ENCODE peak calls at places on chromosomes 7 and 10, in seven cellular contexts. I is pancreas; Q is SK-N-SH; O is cardiac muscle cell; U is CD4-positive, CD25-positive, alpha-beta regulatory T cell; R is uterus; J is A549. K is an unnamed sample.

GRCh38 chr10:94997763-94998174 is 59.3 kb downstream of the CYP2C9 start:
- DNase-seq in R (no peak), O (no peak), J (no peak), I (no peak), U (no peak), Q (no peak), K (peak; percentile 76)

GRCh38 chr7:54788664-54789063 is 29.7 kb upstream of the SEC61G start:
- DNase-seq in U (no peak), O (peak; percentile 87), J (peak; percentile 94), I (no peak), Q (peak; percentile 73), R (peak; percentile 43), K (peak; percentile 68)

GRCh38 chr7:25260862-25261454 is 32.7 kb upstream of the NPVF start:
- DNase-seq in Q (no peak), U (peak; percentile 57), O (peak; percentile 79), R (no peak), J (no peak), I (no peak), K (no peak)

GRCh38 chr7:17690030-17690429 is 250.3 kb downstream of the SNX13 start:
- DNase-seq in J (peak; percentile 33), O (peak; percentile 91), U (no peak), Q (no peak), I (no peak), R (no peak), K (no peak)

GRCh38 chr10:132448248-132448731 is 51.3 kb downstream of the PWWP2B start:
- DNase-seq in Q (peak; percentile 86), J (peak; percentile 91), O (peak; percentile 63), I (peak; percentile 88), R (peak; percentile 78), U (no peak), K (peak; percentile 69)

GRCh38 chr7:128849804-128850490 is 12.7 kb upstream of the ATP6V1F start:
- DNase-seq in R (no peak), O (no peak), J (no peak), I (no peak), U (no peak), Q (no peak), K (no peak)

GRCh38 chr7:80542398-80542797 is 30.5 kb upstream of the GNAT3 start:
- DNase-seq in R (no peak), U (no peak), O (peak; percentile 80), I (no peak), J (peak; percentile 69), Q (no peak), K (no peak)

GRCh38 chr7:87564290-87564963 is 36.3 kb downstream of the ABCB1 start:
- DNase-seq in R (no peak), U (no peak), I (peak; percentile 43), O (peak; percentile 3), Q (peak; percentile 25), J (peak; percentile 43), K (peak; percentile 60)

GRCh38 chr10:111093741-111094380 is 17.0 kb downstream of the ADRA2A start:
- DNase-seq in J (no peak), I (no peak), Q (no peak), R (no peak), O (peak; percentile 22), U (no peak), K (no peak)

DNA sequence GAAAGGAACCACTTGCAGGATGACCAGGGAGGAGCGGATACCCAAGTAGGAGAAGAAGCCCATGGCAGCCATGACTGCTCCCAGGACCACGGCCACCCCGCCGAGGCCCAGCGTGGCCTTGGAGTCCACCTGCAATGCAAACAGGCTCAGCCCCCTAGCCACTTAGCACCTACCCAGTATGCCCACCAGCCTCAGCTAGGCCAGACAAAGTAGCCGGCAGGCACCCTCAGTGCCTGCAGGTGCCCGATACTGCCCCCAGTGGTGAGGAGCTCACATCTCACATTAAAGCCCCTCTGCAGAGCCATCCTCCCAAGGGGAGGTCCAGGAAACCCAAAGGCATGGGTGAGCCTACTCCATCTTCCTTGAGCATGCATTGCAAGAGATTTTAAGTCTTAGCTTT is 6.6 kb downstream of the NPC1L1 start:
- DNase-seq in R (no peak), I (no peak), O (peak; percentile 46), Q (peak; percentile 89), J (peak; percentile 56), U (peak; percentile 33), K (peak; percentile 82)
- H3K27ac ChIP-seq in R (no peak overlapping the region), I (no peak overlapping the region), O (no peak overlapping the region), Q (no peak overlapping the region), J (no peak overlapping the region), U (no peak overlapping the region), K (no peak overlapping the region)

GRCh38 chr7:73905360-73905759 is 44.4 kb downstream of the TMEM270 start:
- DNase-seq in J (no peak), Q (peak; percentile 58), U (no peak), R (no peak), I (no peak), O (no peak), K (no peak)

GRCh38 chr7:73906874-73907273 is 45.9 kb downstream of the TMEM270 start:
- DNase-seq in R (no peak), O (no peak), J (no peak), U (no peak), I (no peak), Q (peak; percentile 20), K (no peak)

GRCh38 chr7:73908123-73908611 is 47.2 kb downstream of the TMEM270 start:
- DNase-seq in J (no peak), Q (peak; percentile 23), O (no peak), R (no peak), I (no peak), U (no peak), K (no peak)

GRCh38 chr7:73909051-73909941 is 48.3 kb downstream of the TMEM270 start:
- DNase-seq in Q (peak; percentile 16), R (no peak), O (no peak), J (no peak), I (no peak), U (no peak), K (no peak)

GRCh38 chr7:73907554-73908122 is 46.7 kb downstream of the TMEM270 start:
- DNase-seq in U (no peak), J (no peak), O (no peak), I (no peak), R (no peak), Q (no peak), K (no peak)
- H3K4me1 ChIP-seq in U (no peaks in the 10 kb centered on the region), J (no peaks in the 10 kb centered on the region), O (no peaks in the 10 kb centered on the region), I (no peaks in the 10 kb centered on the region), R (no peaks in the 10 kb centered on the region), Q (no peaks in the 10 kb centered on the region), K (no peaks in the 10 kb centered on the region)

GRCh38 chr7:130417215-130417614 is 23.6 kb downstream of the CEP41 start:
- DNase-seq in U (no peak), J (no peak), Q (no peak), O (peak; percentile 12), I (no peak), R (no peak), K (no peak)

GRCh38 chr7:130420943-130421578 is 19.8 kb downstream of the CEP41 start:
- DNase-seq in J (no peak), R (no peak), I (no peak), U (no peak), Q (no peak), O (peak; percentile 9), K (no peak)

GRCh38 chr7:130415019-130415418 is 25.8 kb downstream of the CEP41 start:
- DNase-seq in R (no peak), I (no peak), J (no peak), Q (no peak), O (no peak), U (no peak), K (no peak)

GRCh38 chr7:130419652-130420051 is 21.2 kb downstream of the CEP41 start:
- DNase-seq in I (no peak), O (no peak), R (no peak), J (no peak), Q (no peak), U (no peak), K (no peak)

GRCh38 chr7:130418306-130418705 is 22.5 kb downstream of the CEP41 start:
- DNase-seq in U (no peak), R (no peak), O (no peak), J (no peak), Q (no peak), I (no peak), K (no peak)
- H3K27ac ChIP-seq in U (no peak overlapping the region), R (no peak overlapping the region), O (no peak overlapping the region), J (no peak overlapping the region), Q (no peak overlapping the region), I (no peak overlapping the region), K (no peak overlapping the region)

DNA sequence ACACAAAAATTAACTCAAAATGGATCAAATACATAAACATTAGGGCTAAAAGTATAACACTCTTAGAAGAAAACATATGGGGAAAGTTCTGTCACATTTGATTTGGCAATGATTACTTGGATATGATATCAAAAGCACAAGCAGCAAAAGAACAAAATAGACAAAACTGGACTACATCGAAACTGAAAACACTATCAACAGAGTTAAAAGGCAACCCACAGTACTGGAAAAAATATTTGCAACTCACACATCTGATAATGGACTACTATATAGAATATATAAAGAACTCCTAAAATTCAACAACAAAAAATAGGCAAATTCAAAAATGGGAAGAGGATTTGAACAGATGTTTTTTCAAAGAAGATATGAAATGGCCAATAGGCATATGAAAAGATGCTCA is 51.0 kb downstream of the COA1 start:
- DNase-seq in J (no peak), Q (no peak), O (no peak), U (no peak), I (no peak), R (no peak), K (no peak)
- H3K4me1 ChIP-seq in J (peaks cover 22% of the 10 kb centered on the region), Q (no peaks in the 10 kb centered on the region), O (peaks cover 12% of the 10 kb centered on the region), U (peaks cover 17% of the 10 kb centered on the region), I (peaks cover 8% of the 10 kb centered on the region), R (peaks cover 5% of the 10 kb centered on the region), K (no peaks in the 10 kb centered on the region)

DNA sequence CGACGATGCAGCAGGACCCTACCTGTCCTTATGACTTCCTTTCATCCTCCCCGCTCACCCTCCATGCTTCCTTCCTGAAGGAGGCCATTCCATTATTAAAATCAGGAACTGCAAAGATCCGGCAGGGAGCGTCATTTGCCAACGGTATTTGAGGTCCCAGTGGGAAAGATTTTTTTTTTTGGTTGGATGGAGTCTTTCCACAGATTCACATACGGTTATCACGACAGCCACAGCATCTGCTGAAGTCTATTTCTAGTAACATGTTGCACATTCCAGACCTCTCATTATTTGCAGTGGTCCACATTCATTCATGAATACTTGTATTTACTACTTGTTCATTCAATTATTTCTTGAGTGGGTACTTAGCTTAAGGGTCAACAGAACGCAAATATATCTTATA is 94.7 kb upstream of the LYZL2 start:
- DNase-seq in J (no peak), Q (no peak), U (no peak), O (no peak), I (no peak), R (no peak), K (no peak)
- H3K27ac ChIP-seq in J (no peak overlapping the region), Q (no peak overlapping the region), U (no peak overlapping the region), O (no peak overlapping the region), I (no peak overlapping the region), R (no peak overlapping the region), K (no peak overlapping the region)

DNA sequence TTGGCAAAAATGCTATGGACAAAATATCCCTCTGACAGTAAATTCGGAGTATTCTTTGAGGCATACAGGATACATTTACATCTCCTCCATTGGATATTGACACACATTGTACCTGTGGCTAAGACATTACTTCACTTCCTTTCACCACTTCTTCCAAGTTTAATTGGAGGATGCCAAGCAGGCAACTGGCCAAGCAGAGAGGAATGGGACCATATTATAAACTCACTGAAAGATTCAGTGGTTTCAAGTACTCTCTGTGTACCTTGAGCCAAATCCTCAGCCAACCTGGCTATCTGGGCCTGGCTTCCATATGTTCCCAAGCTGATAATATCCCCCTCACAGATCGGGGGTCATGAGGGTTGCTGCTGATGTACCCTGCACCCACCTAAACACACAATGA is 14.7 kb upstream of the JCAD start:
- DNase-seq in I (no peak), O (no peak), Q (no peak), J (no peak), R (no peak), U (no peak), K (no peak)
- H3K4me1 ChIP-seq in I (no peaks in the 10 kb centered on the region), O (peaks cover 30% of the 10 kb centered on the region), Q (peaks cover 7% of the 10 kb centered on the region), J (no peaks in the 10 kb centered on the region), R (no peaks in the 10 kb centered on the region), U (no peaks in the 10 kb centered on the region), K (no peaks in the 10 kb centered on the region)

K was measured in neural progenitor cell.